ENCODE peak calls at places on chromosomes 5 and 9, in seven cellular contexts. F is dorsolateral prefrontal cortex; R is HFFc6; G is CD4-positive, alpha-beta T cell; B is endothelial cell; U is RWPE1; H is IMR-90. T is an unnamed sample.

GRCh38 chr5:65809817-65810531 is 88.0 kb downstream of the NLN start:
- DNase-seq in U (no peak), G (no peak), B (no peak), F (peak), R (peak), H (peak), T (no peak)

GRCh38 chr9:9790216-9790872 is 822.5 kb downstream of the PTPRD start:
- DNase-seq in B (peak), R (no peak), H (no peak), G (no peak), U (peak), F (no peak), T (peak)

GRCh38 chr9:130579738-130580463 is 524 bp downstream of the FUBP3 start:
- DNase-seq in U (peak), B (peak), H (no peak), F (no peak), G (no peak), R (no peak), T (no peak)

GRCh38 chr9:95264954-95265615 is 52.4 kb downstream of the FANCC start:
- DNase-seq in F (no peak), R (peak), G (no peak), H (peak), U (no peak), B (no peak), T (no peak)

GRCh38 chr5:2032432-2032831 is 149.7 kb upstream of the IRX4 start:
- DNase-seq in R (no peak), B (no peak), F (no peak), U (no peak), G (no peak), H (no peak), T (no peak)

GRCh38 chr5:171365351-171365750 is 22.3 kb upstream of the NPM1 start:
- DNase-seq in H (peak), B (peak), G (no peak), U (no peak), R (no peak), F (no peak), T (no peak)

GRCh38 chr5:77847814-77848290 is 71.7 kb upstream of the TBCA start:
- DNase-seq in G (no peak), R (no peak), U (no peak), H (no peak), B (no peak), F (peak), T (no peak)

GRCh38 chr5:74433255-74434123 is 207.0 kb downstream of the ENC1 start:
- DNase-seq in B (peak), G (no peak), F (no peak), H (peak), R (no peak), U (peak), T (peak)

GRCh38 chr5:68419637-68420452 is 204.3 kb downstream of the PIK3R1 start:
- DNase-seq in R (no peak), H (no peak), B (no peak), G (no peak), U (peak), F (no peak), T (no peak)

DNA sequence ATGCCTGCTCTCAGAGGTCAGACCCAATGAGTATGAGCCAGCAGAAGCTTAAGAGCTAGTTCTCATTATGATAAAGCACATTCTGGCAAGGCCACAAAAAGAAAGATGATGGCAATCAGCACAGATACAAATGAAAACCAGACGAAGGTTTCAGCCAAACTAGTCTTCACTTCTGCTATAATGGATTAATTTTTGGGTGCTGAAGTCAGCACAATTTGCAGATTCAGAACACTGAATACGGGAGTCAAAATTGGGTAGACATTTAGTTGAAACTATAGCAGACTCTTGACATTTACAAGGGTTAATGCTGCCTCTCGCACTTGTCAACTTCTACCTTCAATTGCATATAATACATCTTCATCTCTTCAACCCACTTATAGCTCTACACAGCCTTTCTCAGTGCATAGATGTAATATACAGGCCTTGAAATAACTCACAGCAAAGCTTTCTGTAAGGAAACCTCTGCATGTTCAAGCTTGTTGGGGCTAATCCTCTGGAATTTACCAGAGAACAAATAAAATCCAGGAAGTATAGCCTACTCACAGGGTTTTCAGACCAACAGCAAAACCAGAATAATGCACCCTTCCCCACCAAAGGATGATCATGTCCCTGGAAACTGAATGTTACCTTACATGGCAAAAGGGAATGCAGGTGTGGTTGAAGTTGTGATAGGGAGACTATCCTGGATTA is 77.1 kb downstream of the BAAT start:
- DNase-seq in R (no peak), H (no peak), F (no peak), G (no peak), U (peak), B (no peak), T (no peak)
- TF ChIP-seq CTCF in R (no peak), H (no peak), F (no peak), G (no peak), U (no peak), B (no peak), T (no peak)

GRCh38 chr5:82599030-82599429 is 320.9 kb upstream of the RPS23 start:
- DNase-seq in B (no peak), G (no peak), H (no peak), U (no peak), R (no peak), F (no peak), T (no peak)

GRCh38 chr5:82595083-82595482 is 316.9 kb upstream of the RPS23 start:
- DNase-seq in G (no peak), B (no peak), H (no peak), F (no peak), U (no peak), R (no peak), T (no peak)

GRCh38 chr5:82594097-82594496 is 315.9 kb upstream of the RPS23 start:
- DNase-seq in B (no peak), F (no peak), U (no peak), H (peak), G (no peak), R (no peak), T (no peak)

GRCh38 chr5:82599692-82600091 is 321.5 kb upstream of the RPS23 start:
- DNase-seq in H (no peak), B (no peak), G (no peak), R (no peak), F (no peak), U (no peak), T (no peak)

DNA sequence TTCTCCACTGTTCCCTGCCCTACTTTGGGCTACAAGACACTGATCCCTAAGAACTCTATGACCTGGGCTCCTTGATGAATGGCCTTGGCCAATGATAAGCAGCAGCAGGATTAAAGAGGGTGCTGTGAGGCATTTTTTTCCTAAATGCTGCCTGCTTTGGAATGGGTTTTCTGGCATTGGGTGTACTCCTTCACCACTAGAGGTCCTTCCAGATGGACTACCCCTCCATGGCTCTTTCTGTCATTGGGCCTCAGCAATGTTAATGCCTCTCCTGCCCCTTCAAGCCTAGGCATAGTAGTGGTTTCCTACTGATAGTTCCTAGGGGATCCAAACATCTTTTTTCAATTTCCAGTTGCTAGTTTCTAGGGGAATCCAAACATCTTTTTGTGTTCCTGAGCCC is 319.3 kb upstream of the RPS23 start:
- DNase-seq in H (no peak), G (no peak), F (no peak), U (no peak), B (no peak), R (no peak), T (no peak)
- TF ChIP-seq CTCF in H (no peak), G (no peak), F (no peak), U (no peak), B (peak), R (no peak), T (peak)

DNA sequence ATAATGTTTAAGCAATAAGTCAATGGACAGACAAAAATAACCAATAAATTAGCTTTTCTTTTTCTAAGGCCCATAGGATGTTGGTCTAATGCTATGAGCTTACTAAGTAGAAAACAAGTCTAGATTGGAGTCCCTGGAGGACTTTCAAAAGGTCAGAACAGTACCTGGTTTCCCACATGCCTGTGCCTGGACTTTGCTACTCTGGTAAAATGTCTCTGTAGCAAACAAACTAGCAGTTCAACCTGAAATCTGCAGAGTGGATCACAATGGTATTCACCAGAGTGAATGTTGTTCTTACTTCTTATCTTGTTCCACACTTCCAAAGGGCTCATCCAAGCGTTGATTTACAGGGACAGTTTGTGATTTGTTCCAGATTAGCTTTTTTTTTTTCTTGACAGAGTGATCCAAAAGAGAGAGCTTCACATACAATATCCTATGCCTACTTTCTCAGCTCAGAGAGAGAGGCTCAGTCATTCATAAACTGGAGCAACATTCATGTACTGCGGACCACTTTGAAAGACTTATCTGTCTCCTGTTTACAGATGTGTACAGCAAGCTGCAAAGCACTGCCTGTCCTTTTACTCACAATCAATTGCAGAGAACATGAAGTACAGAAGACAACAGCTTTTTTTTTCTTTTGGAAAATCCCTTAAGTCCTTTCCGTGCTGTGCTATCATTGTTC is 466.1 kb downstream of the SPATA31D1 start:
- DNase-seq in B (no peak), H (no peak), F (no peak), U (no peak), G (no peak), R (no peak), T (no peak)
- TF ChIP-seq CTCF in B (no peak), H (no peak), F (no peak), U (no peak), G (no peak), R (no peak), T (no peak)

GRCh38 chr9:137188490-137189296 is at the start of the genes ANAPC2 and SSNA1:
- DNase-seq in G (peak), U (peak), F (peak), H (peak), R (peak), B (peak), T (peak)
- TF ChIP-seq CTCF in G (peak), U (peak), F (peak), H (peak), R (peak), B (no peak), T (peak)

DNA sequence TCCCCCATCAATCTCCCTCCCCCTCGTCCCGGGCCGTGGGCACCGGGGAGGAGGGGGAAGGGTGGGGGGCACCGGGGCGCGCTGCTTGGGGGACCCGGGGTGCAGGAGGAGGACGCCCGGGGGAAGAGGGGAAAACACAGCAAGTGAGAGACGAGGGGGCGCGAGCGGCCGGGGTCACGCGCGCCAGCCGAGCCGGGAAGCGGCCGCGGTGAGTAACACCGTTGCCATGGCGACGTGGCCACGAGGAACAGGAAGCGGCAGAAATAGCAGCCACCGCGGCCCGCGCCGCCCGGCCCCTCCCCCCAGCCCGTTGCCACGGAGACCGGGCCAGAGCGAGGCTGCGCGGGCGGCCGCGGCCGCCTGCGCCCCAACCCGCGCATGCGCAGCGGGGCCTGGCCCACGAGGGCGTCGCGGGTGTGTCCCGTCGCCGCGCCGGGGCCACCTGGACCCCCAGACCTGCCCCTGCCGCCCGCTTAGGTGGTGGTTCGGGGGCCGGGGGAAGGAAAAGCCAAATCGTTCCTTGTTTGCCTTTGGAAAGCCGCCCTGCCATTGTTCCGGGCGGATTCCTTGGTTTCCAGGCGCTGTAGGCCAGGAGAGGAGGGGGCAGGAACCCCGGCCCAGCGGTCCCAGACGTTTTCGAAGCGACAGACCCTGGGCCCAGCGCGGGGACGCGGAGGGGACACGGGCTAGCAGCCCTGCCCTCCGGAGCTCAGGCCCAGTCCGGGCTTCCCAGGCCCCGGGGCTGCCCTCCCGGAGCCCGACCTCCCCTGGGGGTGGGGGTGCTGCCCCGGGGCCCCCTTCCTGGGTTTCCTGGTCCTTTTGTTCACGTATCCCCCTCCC is 207.1 kb downstream of the C9orf50 start:
- DNase-seq in G (peak), B (peak), U (peak), H (peak), R (peak), F (peak), T (peak)
- TF ChIP-seq CTCF in G (no peak), B (no peak), U (no peak), H (no peak), R (no peak), F (no peak), T (no peak)

GRCh38 chr5:110342683-110343082 is 383.8 kb downstream of the TMEM232 start:
- DNase-seq in F (no peak), R (no peak), G (no peak), U (no peak), B (no peak), H (no peak), T (no peak)

GRCh38 chr5:110345623-110346022 is 380.8 kb downstream of the TMEM232 start:
- DNase-seq in F (no peak), G (no peak), U (no peak), B (no peak), H (no peak), R (no peak), T (no peak)

GRCh38 chr5:110346893-110347358 is 379.5 kb downstream of the TMEM232 start:
- DNase-seq in U (no peak), H (no peak), R (no peak), B (no peak), F (no peak), G (no peak), T (no peak)

GRCh38 chr5:110347781-110348180 is 378.7 kb downstream of the TMEM232 start:
- DNase-seq in G (no peak), F (no peak), H (no peak), B (no peak), R (no peak), U (no peak), T (no peak)

GRCh38 chr5:110343616-110344015 is 382.9 kb downstream of the TMEM232 start:
- DNase-seq in F (no peak), H (no peak), U (no peak), B (no peak), R (no peak), G (no peak), T (no peak)
- TF ChIP-seq CTCF in F (no peak), H (no peak), U (no peak), B (no peak), R (no peak), G (no peak), T (no peak)